ENCODE peak calls at places on chromosomes 12 and 14, in eight cellular contexts. U, E, B, O, P, G, S and T are unnamed samples. For H3K4me1, the result is how much of the 10 kb centered on the place peaks cover.

GRCh38 chr14:74630881-74631690 is 19.0 kb upstream of the LTBP2 start:
- DNase-seq in E (no peak), P (no peak), B (no peak), O (peak), S (no peak), G (no peak), U (no peak), T (no peak)

GRCh38 chr14:103721334-103722120 is 5.9 kb downstream of the ZFYVE21 start:
- DNase-seq in G (no peak), U (no peak), E (no peak), B (no peak), O (no peak), P (peak), S (no peak), T (no peak)

GRCh38 chr14:104283197-104284106 is 145.1 kb downstream of the KIF26A start:
- DNase-seq in U (no peak), O (peak), E (peak), S (peak), G (peak), B (no peak), P (no peak), T (no peak)

GRCh38 chr12:132393991-132394949 is 64.9 kb upstream of the GALNT9 start:
- DNase-seq in P (peak), S (peak), G (peak), U (no peak), B (no peak), E (peak), O (no peak), T (no peak)

GRCh38 chr14:50904719-50905118 is 32.9 kb downstream of the ABHD12B start:
- DNase-seq in S (no peak), U (no peak), G (no peak), O (no peak), B (no peak), P (no peak), E (no peak), T (no peak)

GRCh38 chr12:93634416-93634815 is 42.8 kb upstream of the CRADD start:
- DNase-seq in E (no peak), U (no peak), B (no peak), O (no peak), S (no peak), P (no peak), G (no peak), T (no peak)

GRCh38 chr12:14995583-14996425 is 23.0 kb downstream of the PDE6H start:
- DNase-seq in P (peak), S (no peak), B (no peak), U (no peak), G (no peak), O (no peak), E (no peak), T (no peak)

GRCh38 chr14:99679996-99680395 is 4.1 kb upstream of the CYP46A1 start:
- DNase-seq in P (no peak), B (no peak), E (no peak), S (no peak), O (peak), U (no peak), G (peak), T (no peak)

GRCh38 chr14:75236897-75237296 is 41.7 kb upstream of the FOS start:
- DNase-seq in U (no peak), B (no peak), E (no peak), G (no peak), P (no peak), O (no peak), S (no peak), T (no peak)

GRCh38 chr12:89721291-89721987 is 12.8 kb upstream of the ATP2B1 start:
- DNase-seq in P (no peak), G (no peak), U (no peak), E (no peak), B (no peak), S (no peak), O (no peak), T (no peak)

DNA sequence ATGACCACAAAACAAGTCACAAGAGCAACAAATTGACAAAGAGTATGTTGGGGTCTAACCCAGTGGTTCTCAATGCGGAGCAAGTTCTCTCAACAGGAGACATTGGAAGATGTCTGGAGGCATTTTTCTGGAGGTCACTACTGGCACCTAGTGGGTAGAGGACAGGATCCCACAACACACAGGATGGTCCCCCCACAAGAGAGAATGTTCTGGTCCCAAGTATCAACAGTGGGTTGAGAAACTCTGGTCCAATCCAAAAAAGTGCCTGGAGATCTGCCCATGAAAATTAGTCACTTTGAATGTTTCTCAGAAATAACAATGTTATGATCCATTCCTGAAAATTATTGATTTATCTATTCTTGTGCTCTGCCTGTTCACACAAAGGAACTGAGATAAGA is 3.3 kb downstream of the SSH1 start:
- DNase-seq in E (no peak), O (no peak), G (peak), B (no peak), S (peak), U (no peak), P (no peak), T (no peak)
- H3K4me1 ChIP-seq in E (half or more), O (under half), G (half or more), B (under half), S (under half), U (half or more), P (half or more), T (under half)

DNA sequence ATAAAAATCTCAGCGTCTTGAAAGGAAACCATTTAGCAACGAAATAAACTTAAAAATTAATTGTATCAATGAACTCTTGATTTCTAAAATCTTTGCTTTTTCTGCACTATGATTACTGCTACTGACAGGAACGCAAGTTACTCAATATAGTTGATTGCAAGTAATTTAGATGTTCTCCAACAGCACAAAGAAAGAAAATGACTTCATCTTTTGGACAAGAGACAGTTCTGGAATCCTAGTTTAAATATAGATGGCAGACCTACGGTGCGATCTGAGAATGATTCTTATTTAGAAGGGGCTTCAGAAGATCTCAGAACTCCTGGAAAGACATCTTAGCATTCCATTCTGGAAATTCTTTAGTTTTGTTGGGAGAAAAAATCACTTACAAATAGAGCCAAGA is 1.4 kb upstream of the SUDS3 start:
- DNase-seq in E (no peak), P (no peak), U (no peak), G (no peak), B (no peak), S (no peak), O (no peak), T (no peak)
- H3K4me3 ChIP-seq in E (no peak), P (no peak), U (no peak), G (no peak), B (no peak), S (peak), O (no peak), T (no peak)

DNA sequence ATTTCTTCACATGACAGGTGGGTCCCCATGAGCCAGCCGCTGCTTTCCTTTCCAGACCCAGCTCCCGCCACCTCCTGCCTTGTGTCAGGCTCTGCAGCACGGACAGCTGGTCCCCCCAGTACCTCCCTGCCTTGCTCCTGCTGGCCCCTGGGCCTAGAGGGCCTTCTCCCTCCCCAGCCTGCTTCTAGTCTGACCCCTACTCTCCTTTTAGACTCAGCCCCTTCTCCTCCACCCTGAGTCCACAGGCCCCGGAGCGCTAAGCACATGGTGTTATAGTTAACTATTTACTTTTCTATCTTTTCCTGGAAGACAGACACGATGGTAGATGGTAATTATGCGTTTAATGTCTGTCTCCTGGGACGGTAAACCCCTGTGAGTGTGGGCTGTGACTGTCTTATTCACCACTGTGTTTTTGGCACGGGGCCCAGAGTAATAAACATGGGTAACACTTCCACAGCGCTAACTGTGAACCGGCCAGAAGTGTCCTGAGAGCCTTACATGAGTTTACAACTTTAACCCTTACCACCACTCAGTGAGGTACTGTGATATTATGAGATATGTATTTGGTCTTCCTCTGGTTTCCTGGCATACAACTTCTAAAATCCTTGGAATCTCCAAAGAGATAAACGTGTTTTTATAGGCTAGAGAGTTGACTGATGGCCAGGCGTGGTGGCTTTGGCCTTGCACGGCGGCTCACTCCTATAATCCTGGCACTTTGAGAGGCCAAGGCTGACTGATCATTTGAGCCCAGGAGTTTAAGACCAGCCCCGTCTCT is 41.2 kb downstream of the DGLUCY start:
- DNase-seq in E (peak), G (peak), S (no peak), U (no peak), O (no peak), B (peak), P (no peak), T (peak)
- TF ChIP-seq EP300 in E (no peak), G (no peak), S (no peak), U (no peak), O (no peak), B (no peak), P (no peak), T (no peak)

GRCh38 chr12:20314325-20314724 is 54.0 kb upstream of the PDE3A start:
- DNase-seq in E (no peak), U (no peak), B (no peak), G (no peak), S (no peak), P (no peak), O (no peak), T (no peak)
- H3K4me1 ChIP-seq in E (under half), U (under half), B (under half), G (under half), S (under half), P (under half), O (under half), T (under half)

GRCh38 chr12:76259071-76259470 is 89.1 kb downstream of the BBS10 start:
- DNase-seq in P (no peak), E (no peak), G (no peak), B (no peak), O (no peak), U (no peak), S (no peak), T (no peak)
- H3K4me3 ChIP-seq in P (no peak), E (no peak), G (no peak), B (no peak), O (no peak), U (no peak), S (no peak), T (no peak)

GRCh38 chr14:64891839-64892375 is 12.2 kb upstream of the SPTB start:
- DNase-seq in S (no peak), U (no peak), E (peak), P (peak), B (no peak), G (no peak), O (no peak), T (peak)
- TF ChIP-seq EP300 in S (no peak), U (no peak), E (no peak), P (no peak), B (no peak), G (no peak), O (no peak), T (no peak)